ENCODE peak calls at places on chromosomes 16 and 17, in five cellular contexts. One of them, this sample, is unnamed.

GRCh38 chr17:37541880-37542675 is 52.4 kb downstream of the DUSP14 start:
- DNase-seq in mesendoderm: peak
- DNase-seq in astrocyte of the spinal cord: peak
- DNase-seq in GM06990: no peak
- DNase-seq in CD8-positive, alpha-beta memory T cell: no peak
- DNase-seq in this sample: no peak

GRCh38 chr16:86901483-86901882 is 323.1 kb downstream of the FOXL1 start:
- DNase-seq in mesendoderm: peak
- DNase-seq in astrocyte of the spinal cord: peak
- DNase-seq in GM06990: no peak
- DNase-seq in CD8-positive, alpha-beta memory T cell: no peak
- DNase-seq in this sample: no peak

GRCh38 chr17:50538549-50539410 is 6.2 kb downstream of the EPN3 start:
- DNase-seq in mesendoderm: no peak
- DNase-seq in astrocyte of the spinal cord: no peak
- DNase-seq in GM06990: no peak
- DNase-seq in CD8-positive, alpha-beta memory T cell: no peak
- DNase-seq in this sample: no peak

GRCh38 chr17:11996722-11997146 is 541 bp downstream of the ZNF18 start:
- DNase-seq in mesendoderm: peak
- DNase-seq in astrocyte of the spinal cord: no peak
- DNase-seq in GM06990: no peak
- DNase-seq in CD8-positive, alpha-beta memory T cell: no peak
- DNase-seq in this sample: no peak

GRCh38 chr17:80029235-80029974 is 6.3 kb downstream of the TBC1D16 start:
- DNase-seq in mesendoderm: peak
- DNase-seq in astrocyte of the spinal cord: peak
- DNase-seq in GM06990: no peak
- DNase-seq in CD8-positive, alpha-beta memory T cell: no peak
- DNase-seq in this sample: peak

GRCh38 chr17:50686494-50687199 is 21.1 kb downstream of the ANKRD40 start:
- DNase-seq in mesendoderm: peak
- DNase-seq in astrocyte of the spinal cord: peak
- DNase-seq in GM06990: no peak
- DNase-seq in CD8-positive, alpha-beta memory T cell: no peak
- DNase-seq in this sample: peak

GRCh38 chr17:67439269-67439668 is 62.2 kb downstream of the PITPNC1 start:
- DNase-seq in mesendoderm: no peak
- DNase-seq in astrocyte of the spinal cord: no peak
- DNase-seq in GM06990: no peak
- DNase-seq in CD8-positive, alpha-beta memory T cell: no peak
- DNase-seq in this sample: no peak

GRCh38 chr16:57750796-57751538 is 15.4 kb downstream of the KATNB1 start:
- DNase-seq in mesendoderm: no peak
- DNase-seq in astrocyte of the spinal cord: no peak
- DNase-seq in GM06990: no peak
- DNase-seq in CD8-positive, alpha-beta memory T cell: no peak
- DNase-seq in this sample: no peak

GRCh38 chr17:59620518-59621259 is 994 bp downstream of the CLTC start:
- DNase-seq in mesendoderm: peak
- DNase-seq in astrocyte of the spinal cord: peak
- DNase-seq in GM06990: peak
- DNase-seq in CD8-positive, alpha-beta memory T cell: peak
- DNase-seq in this sample: peak

GRCh38 chr17:14307560-14308024 is 6.7 kb downstream of the HS3ST3B1 start:
- DNase-seq in mesendoderm: no peak
- DNase-seq in astrocyte of the spinal cord: peak
- DNase-seq in GM06990: no peak
- DNase-seq in CD8-positive, alpha-beta memory T cell: no peak
- DNase-seq in this sample: no peak

GRCh38 chr17:14308965-14309879 is 8.3 kb downstream of the HS3ST3B1 start:
- DNase-seq in mesendoderm: peak
- DNase-seq in astrocyte of the spinal cord: peak
- DNase-seq in GM06990: peak
- DNase-seq in CD8-positive, alpha-beta memory T cell: peak
- DNase-seq in this sample: peak

GRCh38 chr17:14310584-14310983 is 9.7 kb downstream of the HS3ST3B1 start:
- DNase-seq in mesendoderm: no peak
- DNase-seq in astrocyte of the spinal cord: no peak
- DNase-seq in GM06990: no peak
- DNase-seq in CD8-positive, alpha-beta memory T cell: no peak
- DNase-seq in this sample: no peak

GRCh38 chr17:14310101-14310500 is 9.2 kb downstream of the HS3ST3B1 start:
- DNase-seq in mesendoderm: no peak
- DNase-seq in astrocyte of the spinal cord: no peak
- DNase-seq in GM06990: no peak
- DNase-seq in CD8-positive, alpha-beta memory T cell: no peak
- DNase-seq in this sample: no peak

GRCh38 chr17:14308636-14308964 is 7.7 kb downstream of the HS3ST3B1 start:
- DNase-seq in mesendoderm: no peak
- DNase-seq in astrocyte of the spinal cord: peak
- DNase-seq in GM06990: no peak
- DNase-seq in CD8-positive, alpha-beta memory T cell: no peak
- DNase-seq in this sample: no peak
- H3K4me3 ChIP-seq in mesendoderm: no peak
- H3K4me3 ChIP-seq in astrocyte of the spinal cord: peak
- H3K4me3 ChIP-seq in GM06990: no peak
- H3K4me3 ChIP-seq in CD8-positive, alpha-beta memory T cell: peak
- H3K4me3 ChIP-seq in this sample: no peak

DNA sequence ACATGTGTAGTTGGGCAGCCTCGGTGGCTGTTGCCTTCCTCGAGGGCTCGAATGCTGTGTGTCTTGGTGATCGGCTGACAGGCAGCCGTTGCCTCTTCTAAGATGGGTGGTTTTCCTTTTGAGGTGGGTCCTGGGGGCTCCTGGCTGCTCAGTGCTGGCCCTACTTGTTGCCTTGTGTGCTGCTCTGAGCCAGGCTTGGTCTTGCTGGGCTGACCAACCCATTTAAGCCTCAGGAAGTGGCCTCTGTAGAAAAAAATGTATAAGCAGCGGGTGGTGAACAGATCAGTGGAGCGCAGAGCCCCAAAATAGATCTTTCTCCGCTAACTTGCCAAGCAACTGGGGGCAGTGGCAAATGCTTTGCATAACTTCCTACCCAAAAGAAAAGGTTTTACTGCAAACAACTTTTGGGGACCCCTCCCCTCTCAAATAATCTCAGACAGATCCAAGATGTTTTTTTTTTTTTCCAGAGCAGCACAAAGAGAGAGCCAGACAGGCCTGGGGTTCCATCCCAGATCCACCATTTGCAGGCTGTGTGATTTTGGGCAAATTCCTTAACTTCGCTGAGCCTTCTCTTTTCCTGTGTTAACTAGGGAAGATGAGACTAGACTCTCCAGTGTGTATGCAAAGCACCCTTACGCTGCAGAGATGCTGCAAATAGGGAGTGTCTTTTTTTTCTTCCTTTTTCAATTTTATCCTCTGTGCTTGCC is 42.5 kb downstream of the PLCG2 start:
- DNase-seq in mesendoderm: no peak
- DNase-seq in astrocyte of the spinal cord: peak
- DNase-seq in GM06990: peak
- DNase-seq in CD8-positive, alpha-beta memory T cell: no peak
- DNase-seq in this sample: no peak
- H3K4me3 ChIP-seq in mesendoderm: no peak
- H3K4me3 ChIP-seq in astrocyte of the spinal cord: no peak
- H3K4me3 ChIP-seq in GM06990: peak
- H3K4me3 ChIP-seq in CD8-positive, alpha-beta memory T cell: no peak
- H3K4me3 ChIP-seq in this sample: no peak

GRCh38 chr16:67277999-67278772 is 1.1 kb upstream of the PLEKHG4 start:
- DNase-seq in mesendoderm: no peak
- DNase-seq in astrocyte of the spinal cord: peak
- DNase-seq in GM06990: no peak
- DNase-seq in CD8-positive, alpha-beta memory T cell: no peak
- DNase-seq in this sample: no peak
- H3K4me3 ChIP-seq in mesendoderm: no peak
- H3K4me3 ChIP-seq in astrocyte of the spinal cord: peak
- H3K4me3 ChIP-seq in GM06990: peak
- H3K4me3 ChIP-seq in CD8-positive, alpha-beta memory T cell: peak
- H3K4me3 ChIP-seq in this sample: peak

DNA sequence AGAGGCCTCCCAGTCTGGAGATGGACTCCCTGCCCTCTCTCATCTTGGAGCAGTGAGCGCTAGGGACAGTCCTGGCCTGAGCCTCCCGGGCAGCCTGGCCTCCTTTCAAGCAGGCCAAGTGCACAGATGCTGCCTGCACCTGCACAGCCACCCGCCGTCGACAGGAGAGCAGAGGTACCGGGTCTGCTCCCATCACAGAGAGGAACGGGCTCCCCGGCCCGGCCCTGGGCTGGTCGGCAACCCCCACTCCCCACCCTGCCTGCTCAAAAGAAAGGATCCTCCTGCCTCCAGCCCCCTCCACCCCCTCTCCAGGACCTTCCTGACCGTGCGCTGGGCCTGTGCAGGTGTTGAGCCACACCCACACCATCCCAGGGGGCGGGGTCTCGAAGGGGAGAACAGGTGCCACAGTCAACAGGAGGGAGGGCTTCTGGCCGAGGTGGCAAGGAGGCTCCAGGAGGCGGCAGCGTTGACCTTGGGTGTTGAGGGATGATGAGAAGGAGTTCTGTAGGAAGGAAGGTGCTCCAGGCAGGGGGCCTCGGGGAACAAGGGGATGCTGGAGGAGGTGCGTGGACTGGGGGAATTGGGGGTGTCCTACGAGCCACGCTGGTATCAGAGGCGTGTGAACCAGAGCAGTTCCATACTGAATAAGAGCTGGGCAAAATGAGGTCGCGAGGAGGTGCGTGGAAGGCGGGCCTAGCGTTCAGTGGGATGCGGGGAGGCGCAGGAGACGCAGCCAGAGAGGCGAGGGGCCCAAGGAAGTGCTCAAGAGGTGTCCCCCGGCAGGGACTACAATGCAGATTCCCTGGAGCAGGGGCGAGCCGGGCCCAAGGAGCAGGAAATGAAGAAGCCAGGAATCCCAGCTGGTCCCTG is 967 bp upstream of the CDH15 start:
- DNase-seq in mesendoderm: peak
- DNase-seq in astrocyte of the spinal cord: no peak
- DNase-seq in GM06990: peak
- DNase-seq in CD8-positive, alpha-beta memory T cell: no peak
- DNase-seq in this sample: no peak
- H3K4me3 ChIP-seq in mesendoderm: no peak
- H3K4me3 ChIP-seq in astrocyte of the spinal cord: no peak
- H3K4me3 ChIP-seq in GM06990: peak
- H3K4me3 ChIP-seq in CD8-positive, alpha-beta memory T cell: peak
- H3K4me3 ChIP-seq in this sample: no peak

GRCh38 chr17:55356440-55357328 is 65.0 kb downstream of the MMD start:
- DNase-seq in mesendoderm: peak
- DNase-seq in astrocyte of the spinal cord: peak
- DNase-seq in GM06990: peak
- DNase-seq in CD8-positive, alpha-beta memory T cell: peak
- DNase-seq in this sample: peak
- H3K4me3 ChIP-seq in mesendoderm: no peak
- H3K4me3 ChIP-seq in astrocyte of the spinal cord: no peak
- H3K4me3 ChIP-seq in GM06990: no peak
- H3K4me3 ChIP-seq in CD8-positive, alpha-beta memory T cell: no peak
- H3K4me3 ChIP-seq in this sample: no peak

GRCh38 chr16:22194707-22195444 is 11.2 kb upstream of the EEF2K start:
- DNase-seq in mesendoderm: no peak
- DNase-seq in astrocyte of the spinal cord: no peak
- DNase-seq in GM06990: no peak
- DNase-seq in CD8-positive, alpha-beta memory T cell: peak
- DNase-seq in this sample: no peak

GRCh38 chr16:22195445-22195694 is 10.7 kb upstream of the EEF2K start:
- DNase-seq in mesendoderm: no peak
- DNase-seq in astrocyte of the spinal cord: no peak
- DNase-seq in GM06990: no peak
- DNase-seq in CD8-positive, alpha-beta memory T cell: no peak
- DNase-seq in this sample: no peak

GRCh38 chr16:22198547-22199293 is 7.4 kb upstream of the EEF2K start:
- DNase-seq in mesendoderm: no peak
- DNase-seq in astrocyte of the spinal cord: no peak
- DNase-seq in GM06990: no peak
- DNase-seq in CD8-positive, alpha-beta memory T cell: no peak
- DNase-seq in this sample: no peak

GRCh38 chr16:22193134-22193411 is 13.0 kb upstream of the EEF2K start:
- DNase-seq in mesendoderm: no peak
- DNase-seq in astrocyte of the spinal cord: no peak
- DNase-seq in GM06990: no peak
- DNase-seq in CD8-positive, alpha-beta memory T cell: no peak
- DNase-seq in this sample: no peak

GRCh38 chr16:22195695-22196558 is 10.2 kb upstream of the EEF2K start:
- DNase-seq in mesendoderm: peak
- DNase-seq in astrocyte of the spinal cord: peak
- DNase-seq in GM06990: peak
- DNase-seq in CD8-positive, alpha-beta memory T cell: peak
- DNase-seq in this sample: peak
- H3K4me3 ChIP-seq in mesendoderm: peak
- H3K4me3 ChIP-seq in astrocyte of the spinal cord: peak
- H3K4me3 ChIP-seq in GM06990: peak
- H3K4me3 ChIP-seq in CD8-positive, alpha-beta memory T cell: peak
- H3K4me3 ChIP-seq in this sample: peak

GRCh38 chr16:84293406-84293805 is 1.3 kb upstream of the WFDC1 start:
- DNase-seq in mesendoderm: no peak
- DNase-seq in astrocyte of the spinal cord: no peak
- DNase-seq in GM06990: no peak
- DNase-seq in CD8-positive, alpha-beta memory T cell: no peak
- DNase-seq in this sample: no peak

GRCh38 chr16:84294196-84295142 is at the start of gene WFDC1:
- DNase-seq in mesendoderm: no peak
- DNase-seq in astrocyte of the spinal cord: no peak
- DNase-seq in GM06990: no peak
- DNase-seq in CD8-positive, alpha-beta memory T cell: no peak
- DNase-seq in this sample: no peak

GRCh38 chr16:84298376-84298899 is 3.8 kb downstream of the WFDC1 start:
- DNase-seq in mesendoderm: no peak
- DNase-seq in astrocyte of the spinal cord: no peak
- DNase-seq in GM06990: no peak
- DNase-seq in CD8-positive, alpha-beta memory T cell: no peak
- DNase-seq in this sample: no peak

GRCh38 chr16:84292032-84292431 is 2.6 kb upstream of the WFDC1 start:
- DNase-seq in mesendoderm: no peak
- DNase-seq in astrocyte of the spinal cord: no peak
- DNase-seq in GM06990: no peak
- DNase-seq in CD8-positive, alpha-beta memory T cell: no peak
- DNase-seq in this sample: no peak

DNA sequence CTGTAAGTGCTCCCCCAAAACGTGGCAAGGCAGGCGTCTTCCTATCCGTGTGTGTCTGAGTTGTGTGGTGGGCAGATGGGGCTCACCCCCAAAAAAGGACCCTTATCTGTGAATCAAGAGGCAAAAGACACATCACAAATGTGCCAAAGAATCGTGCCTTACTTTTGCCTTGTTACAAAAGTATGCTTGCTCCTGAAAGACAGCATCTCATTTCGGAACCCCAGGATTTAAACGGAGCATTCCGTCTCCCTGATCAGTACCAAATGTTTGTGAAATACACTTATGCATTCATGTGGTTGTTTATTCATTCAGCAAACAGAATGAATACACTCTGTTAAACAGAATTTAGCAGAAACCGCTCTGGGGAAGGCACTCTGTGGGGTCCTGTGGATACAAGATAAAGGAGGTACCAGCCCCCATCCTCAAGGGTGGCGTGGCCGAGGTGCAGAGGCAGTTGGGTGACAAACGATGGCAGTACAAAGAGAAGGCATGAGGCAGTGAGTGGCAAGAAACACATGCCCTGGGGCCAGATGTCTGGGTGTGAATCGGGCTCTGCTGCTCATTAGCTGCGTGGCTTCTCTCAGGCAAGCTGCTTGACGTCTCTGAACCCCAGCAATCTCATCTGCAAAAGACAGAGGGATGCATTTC is 649 bp downstream of the WFDC1 start:
- DNase-seq in mesendoderm: no peak
- DNase-seq in astrocyte of the spinal cord: no peak
- DNase-seq in GM06990: no peak
- DNase-seq in CD8-positive, alpha-beta memory T cell: no peak
- DNase-seq in this sample: no peak
- H3K4me3 ChIP-seq in mesendoderm: no peak
- H3K4me3 ChIP-seq in astrocyte of the spinal cord: no peak
- H3K4me3 ChIP-seq in GM06990: no peak
- H3K4me3 ChIP-seq in CD8-positive, alpha-beta memory T cell: no peak
- H3K4me3 ChIP-seq in this sample: no peak

This sample was measured in uterus.